ENCODE peak calls at places on chromosomes 7 and 10, in six cellular contexts. G, F, I, O, C and V are unnamed samples.

GRCh38 chr7:23106801-23107713 is 1.5 kb downstream of the KLHL7 start:
- DNase-seq in I (no peak), O (no peak), F (no peak), G (peak; percentile 14), C (peak; percentile 28), V (no peak)

GRCh38 chr7:70703785-70704184 is 428.2 kb upstream of the GALNT17 start:
- DNase-seq in F (no peak), O (no peak), I (no peak), C (no peak), G (no peak), V (no peak)

GRCh38 chr7:142961595-142961972 is 579 bp downstream of the KEL start:
- DNase-seq in O (no peak), F (no peak), I (no peak), C (no peak), G (no peak), V (no peak)

GRCh38 chr10:61937631-61938284 is 36.3 kb downstream of the ARID5B start:
- DNase-seq in O (no peak), C (peak; percentile 100), F (no peak), G (peak; percentile 68), I (no peak), V (no peak)

GRCh38 chr10:7480742-7481381 is 70.0 kb upstream of the SFMBT2 start:
- DNase-seq in F (no peak), O (no peak), I (no peak), C (no peak), G (no peak), V (no peak)

GRCh38 chr7:73904219-73905136 is 43.5 kb downstream of the TMEM270 start:
- DNase-seq in C (no peak), F (peak; percentile 93), G (no peak), I (no peak), O (no peak), V (peak; percentile 73)

GRCh38 chr10:114492351-114493037 is 88.2 kb upstream of the AFAP1L2 start:
- DNase-seq in C (no peak), F (no peak), G (peak; percentile 34), O (no peak), I (no peak), V (no peak)

GRCh38 chr10:45509491-45509890 is 135.5 kb downstream of the ALOX5 start:
- DNase-seq in F (no peak), I (no peak), C (peak; percentile 90), G (no peak), O (no peak), V (no peak)

GRCh38 chr10:23322082-23322481 is 22.5 kb downstream of the C10orf67 start:
- DNase-seq in C (no peak), F (no peak), O (no peak), G (no peak), I (no peak), V (no peak)

GRCh38 chr10:79387974-79388850 is 40.9 kb downstream of the PPIF start:
- DNase-seq in I (no peak), O (no peak), F (peak; percentile 39), G (no peak), C (no peak), V (no peak)

GRCh38 chr10:99339563-99340047 is 10.4 kb downstream of the CNNM1 start:
- DNase-seq in C (no peak), G (no peak), O (no peak), F (no peak), I (no peak), V (no peak)

DNA sequence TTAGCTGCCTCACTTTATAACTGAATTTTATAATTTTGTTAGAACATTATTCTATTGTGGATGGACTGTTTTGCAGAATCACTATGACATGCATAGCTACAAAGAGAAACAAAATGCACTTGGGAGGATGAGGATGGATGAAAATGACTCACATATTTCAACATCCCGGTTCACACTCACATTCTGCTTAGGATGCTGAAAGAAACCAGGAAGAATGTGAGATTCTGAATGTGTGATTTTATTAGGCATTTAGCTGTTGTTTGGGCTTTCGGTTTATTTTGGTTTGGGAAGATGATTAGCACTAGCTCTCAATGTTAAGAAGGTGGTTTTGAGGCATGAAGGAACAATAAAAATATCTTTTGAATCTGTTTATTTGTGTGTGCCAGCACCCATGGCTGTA is 235.5 kb downstream of the SEMA3E start:
- DNase-seq in C (peak; percentile 17), I (no peak), F (no peak), G (peak; percentile 23), O (no peak), V (no peak)
- H3K4me1 ChIP-seq in C (no peaks in the 10 kb centered on the region), I (no peaks in the 10 kb centered on the region), F (no peaks in the 10 kb centered on the region), G (no peaks in the 10 kb centered on the region), O (no peaks in the 10 kb centered on the region), V (no peaks in the 10 kb centered on the region)

DNA sequence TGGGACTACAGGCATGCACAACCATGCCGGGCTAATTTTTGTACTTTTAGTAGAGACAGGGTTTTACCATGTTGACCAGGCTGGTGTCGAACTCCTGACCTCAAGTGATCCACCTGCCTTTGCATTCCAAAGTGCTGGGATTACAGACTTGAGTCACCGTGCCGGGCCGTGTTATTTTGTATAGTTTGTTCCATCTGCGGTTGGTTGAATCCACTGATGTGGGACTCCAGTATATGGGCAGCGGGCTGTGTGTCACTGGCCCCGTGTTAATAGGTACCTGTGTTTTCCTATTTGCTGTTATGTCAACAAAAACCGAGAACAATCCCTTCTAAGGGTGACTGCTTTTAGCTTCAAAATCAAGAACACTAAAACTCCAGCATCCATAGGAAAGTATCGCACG is 297.6 kb upstream of the PITRM1 start:
- DNase-seq in I (no peak), C (no peak), G (no peak), F (no peak), O (no peak), V (no peak)
- H3K4me1 ChIP-seq in I (peaks cover 67% of the 10 kb centered on the region), C (peaks cover 56% of the 10 kb centered on the region), G (peaks cover 24% of the 10 kb centered on the region), F (peaks cover 32% of the 10 kb centered on the region), O (peaks cover 17% of the 10 kb centered on the region), V (peaks cover 48% of the 10 kb centered on the region)

GRCh38 chr10:122052702-122053101 is 63.7 kb downstream of the TACC2 start:
- DNase-seq in F (no peak), G (peak; percentile 21), C (peak; percentile 89), O (no peak), I (no peak), V (no peak)

GRCh38 chr10:122050316-122050715 is 61.4 kb downstream of the TACC2 start:
- DNase-seq in O (peak; percentile 71), C (no peak), I (no peak), F (no peak), G (no peak), V (no peak)

GRCh38 chr10:122050811-122051210 is 61.8 kb downstream of the TACC2 start:
- DNase-seq in O (no peak), C (no peak), F (no peak), I (no peak), G (no peak), V (no peak)

GRCh38 chr10:122051609-122052385 is 62.8 kb downstream of the TACC2 start:
- DNase-seq in G (peak; percentile 65), C (peak; percentile 92), O (peak; percentile 77), I (peak; percentile 30), F (peak; percentile 84), V (no peak)

GRCh38 chr10:122049076-122049475 is 60.1 kb downstream of the TACC2 start:
- DNase-seq in I (no peak), O (no peak), G (no peak), C (no peak), F (no peak), V (no peak)
- H3K4me1 ChIP-seq in I (peaks cover 60% of the 10 kb centered on the region), O (peaks cover 12% of the 10 kb centered on the region), G (peaks cover 3% of the 10 kb centered on the region), C (peaks cover 36% of the 10 kb centered on the region), F (peaks cover 10% of the 10 kb centered on the region), V (peaks cover 3% of the 10 kb centered on the region)

GRCh38 chr10:125102216-125102615 is 58.1 kb downstream of the CTBP2 start:
- DNase-seq in C (no peak), I (no peak), O (peak; percentile 32), F (peak; percentile 42), G (peak; percentile 81), V (no peak)
- H3K4me1 ChIP-seq in C (no peaks in the 10 kb centered on the region), I (peaks cover 44% of the 10 kb centered on the region), O (peaks cover 30% of the 10 kb centered on the region), F (peaks cover 3% of the 10 kb centered on the region), G (peaks cover 13% of the 10 kb centered on the region), V (no peaks in the 10 kb centered on the region)